ENCODE peak calls at places on chromosome 7, in four cellular contexts. One of them, this sample, is unnamed.

GRCh38 chr7:39035156-39035555 is 57.4 kb downstream of the POU6F2 start:
- DNase-seq in astrocyte of the spinal cord: no peak
- DNase-seq in CD8-positive, alpha-beta memory T cell: no peak
- DNase-seq in AML-193: no peak
- DNase-seq in this sample: no peak

GRCh38 chr7:46680147-46680546 is 759.1 kb upstream of the IGFBP3 start:
- DNase-seq in astrocyte of the spinal cord: no peak
- DNase-seq in CD8-positive, alpha-beta memory T cell: no peak
- DNase-seq in AML-193: no peak
- DNase-seq in this sample: no peak

GRCh38 chr7:50644586-50644985 is 79.4 kb upstream of the DDC start:
- DNase-seq in astrocyte of the spinal cord: no peak
- DNase-seq in CD8-positive, alpha-beta memory T cell: no peak
- DNase-seq in AML-193: no peak
- DNase-seq in this sample: no peak

GRCh38 chr7:45924283-45924682 is 3.2 kb upstream of the IGFBP3 start:
- DNase-seq in astrocyte of the spinal cord: peak; percentile 84
- DNase-seq in CD8-positive, alpha-beta memory T cell: no peak
- DNase-seq in AML-193: no peak
- DNase-seq in this sample: no peak

GRCh38 chr7:139482662-139483466 is 609 bp downstream of the KLRG2 start:
- DNase-seq in astrocyte of the spinal cord: no peak
- DNase-seq in CD8-positive, alpha-beta memory T cell: peak; percentile 7
- DNase-seq in AML-193: no peak
- DNase-seq in this sample: no peak

GRCh38 chr7:57868771-57869483 is 418.9 kb downstream of the ZNF716 start:
- DNase-seq in astrocyte of the spinal cord: no peak
- DNase-seq in CD8-positive, alpha-beta memory T cell: no peak
- DNase-seq in AML-193: no peak
- DNase-seq in this sample: no peak

GRCh38 chr7:76424413-76425111 is at the start of gene ZP3:
- DNase-seq in astrocyte of the spinal cord: no peak
- DNase-seq in CD8-positive, alpha-beta memory T cell: no peak
- DNase-seq in AML-193: no peak
- DNase-seq in this sample: no peak

GRCh38 chr7:138980575-138981285 is 459 bp downstream of the KIAA1549 start:
- DNase-seq in astrocyte of the spinal cord: peak; percentile 10
- DNase-seq in CD8-positive, alpha-beta memory T cell: peak; percentile 5
- DNase-seq in AML-193: no peak
- DNase-seq in this sample: no peak

GRCh38 chr7:24836084-24836483 is 78.8 kb upstream of the GSDME start:
- DNase-seq in astrocyte of the spinal cord: no peak
- DNase-seq in CD8-positive, alpha-beta memory T cell: no peak
- DNase-seq in AML-193: peak; percentile 5
- DNase-seq in this sample: no peak

GRCh38 chr7:134234216-134234615 is 82.5 kb downstream of the SLC35B4 start:
- DNase-seq in astrocyte of the spinal cord: no peak
- DNase-seq in CD8-positive, alpha-beta memory T cell: no peak
- DNase-seq in AML-193: no peak
- DNase-seq in this sample: no peak

GRCh38 chr7:83936056-83936703 is 258.4 kb downstream of the SEMA3A start:
- DNase-seq in astrocyte of the spinal cord: peak; percentile 79
- DNase-seq in CD8-positive, alpha-beta memory T cell: peak; percentile 47
- DNase-seq in AML-193: peak; percentile 72
- DNase-seq in this sample: peak; percentile 72

GRCh38 chr7:45709168-45710034 is 135.2 kb downstream of the ADCY1 start:
- DNase-seq in astrocyte of the spinal cord: no peak
- DNase-seq in CD8-positive, alpha-beta memory T cell: no peak
- DNase-seq in AML-193: no peak
- DNase-seq in this sample: no peak

GRCh38 chr7:45028138-45028919 is 28.3 kb downstream of the CCM2 start:
- DNase-seq in astrocyte of the spinal cord: no peak
- DNase-seq in CD8-positive, alpha-beta memory T cell: peak; percentile 17
- DNase-seq in AML-193: no peak
- DNase-seq in this sample: no peak

GRCh38 chr7:157516311-157516710 is 179.5 kb downstream of the DNAJB6 start:
- DNase-seq in astrocyte of the spinal cord: no peak
- DNase-seq in CD8-positive, alpha-beta memory T cell: no peak
- DNase-seq in AML-193: no peak
- DNase-seq in this sample: no peak

GRCh38 chr7:70334883-70335282 is 736.6 kb downstream of the AUTS2 start:
- DNase-seq in astrocyte of the spinal cord: no peak
- DNase-seq in CD8-positive, alpha-beta memory T cell: peak; percentile 43
- DNase-seq in AML-193: no peak
- DNase-seq in this sample: no peak

GRCh38 chr7:158252081-158252836 is 335.4 kb downstream of the PTPRN2 start:
- DNase-seq in astrocyte of the spinal cord: no peak
- DNase-seq in CD8-positive, alpha-beta memory T cell: no peak
- DNase-seq in AML-193: no peak
- DNase-seq in this sample: no peak

GRCh38 chr7:130890176-130891020 is 156.4 kb upstream of the KLF14 start:
- DNase-seq in astrocyte of the spinal cord: no peak
- DNase-seq in CD8-positive, alpha-beta memory T cell: no peak
- DNase-seq in AML-193: no peak
- DNase-seq in this sample: no peak

GRCh38 chr7:128829391-128830166 is 627 bp upstream of the FLNC start:
- DNase-seq in astrocyte of the spinal cord: peak; percentile 55
- DNase-seq in CD8-positive, alpha-beta memory T cell: no peak
- DNase-seq in AML-193: no peak
- DNase-seq in this sample: no peak

GRCh38 chr7:1768835-1769234 is 98.8 kb downstream of the ELFN1 start:
- DNase-seq in astrocyte of the spinal cord: no peak
- DNase-seq in CD8-positive, alpha-beta memory T cell: no peak
- DNase-seq in AML-193: no peak
- DNase-seq in this sample: no peak

GRCh38 chr7:10956528-10956927 is 17.1 kb upstream of the PHF14 start:
- DNase-seq in astrocyte of the spinal cord: no peak
- DNase-seq in CD8-positive, alpha-beta memory T cell: no peak
- DNase-seq in AML-193: no peak
- DNase-seq in this sample: no peak

GRCh38 chr7:137018468-137018867 is 150.0 kb downstream of the CHRM2 start:
- DNase-seq in astrocyte of the spinal cord: no peak
- DNase-seq in CD8-positive, alpha-beta memory T cell: no peak
- DNase-seq in AML-193: no peak
- DNase-seq in this sample: no peak

GRCh38 chr7:100208911-100209408 is 10.8 kb upstream of the PVRIG start:
- DNase-seq in astrocyte of the spinal cord: no peak
- DNase-seq in CD8-positive, alpha-beta memory T cell: no peak
- DNase-seq in AML-193: no peak
- DNase-seq in this sample: no peak

GRCh38 chr7:46383605-46384004 is 462.5 kb upstream of the IGFBP3 start:
- DNase-seq in astrocyte of the spinal cord: peak; percentile 51
- DNase-seq in CD8-positive, alpha-beta memory T cell: no peak
- DNase-seq in AML-193: no peak
- DNase-seq in this sample: no peak

GRCh38 chr7:78777844-78778243 is 675.6 kb downstream of the MAGI2 start:
- DNase-seq in astrocyte of the spinal cord: no peak
- DNase-seq in CD8-positive, alpha-beta memory T cell: no peak
- DNase-seq in AML-193: no peak
- DNase-seq in this sample: no peak

GRCh38 chr7:48004023-48004422 is 24.6 kb upstream of the HUS1 start:
- DNase-seq in astrocyte of the spinal cord: no peak
- DNase-seq in CD8-positive, alpha-beta memory T cell: no peak
- DNase-seq in AML-193: no peak
- DNase-seq in this sample: no peak

GRCh38 chr7:156540619-156541165 is 99.9 kb upstream of the RNF32 start:
- DNase-seq in astrocyte of the spinal cord: no peak
- DNase-seq in CD8-positive, alpha-beta memory T cell: no peak
- DNase-seq in AML-193: no peak
- DNase-seq in this sample: no peak

GRCh38 chr7:96246972-96247371 is 74.9 kb downstream of the SLC25A13 start:
- DNase-seq in astrocyte of the spinal cord: no peak
- DNase-seq in CD8-positive, alpha-beta memory T cell: no peak
- DNase-seq in AML-193: no peak
- DNase-seq in this sample: no peak

GRCh38 chr7:24401628-24402593 is 117.9 kb downstream of the NPY start:
- DNase-seq in astrocyte of the spinal cord: peak; percentile 50
- DNase-seq in CD8-positive, alpha-beta memory T cell: peak; percentile 14
- DNase-seq in AML-193: peak; percentile 1
- DNase-seq in this sample: no peak

GRCh38 chr7:119197872-119198527 is 973.5 kb downstream of the ANKRD7 start:
- DNase-seq in astrocyte of the spinal cord: peak; percentile 53
- DNase-seq in CD8-positive, alpha-beta memory T cell: no peak
- DNase-seq in AML-193: peak; percentile 53
- DNase-seq in this sample: no peak

GRCh38 chr7:68547181-68547580 is 1051.1 kb upstream of the AUTS2 start:
- DNase-seq in astrocyte of the spinal cord: peak; percentile 43
- DNase-seq in CD8-positive, alpha-beta memory T cell: no peak
- DNase-seq in AML-193: no peak
- DNase-seq in this sample: no peak

GRCh38 chr7:131261476-131261994 is 66.1 kb upstream of the MKLN1 start:
- DNase-seq in astrocyte of the spinal cord: no peak
- DNase-seq in CD8-positive, alpha-beta memory T cell: no peak
- DNase-seq in AML-193: no peak
- DNase-seq in this sample: no peak

GRCh38 chr7:143331179-143331825 is 15.4 kb downstream of the CLCN1 start:
- DNase-seq in astrocyte of the spinal cord: peak; percentile 91
- DNase-seq in CD8-positive, alpha-beta memory T cell: no peak
- DNase-seq in AML-193: no peak
- DNase-seq in this sample: no peak

GRCh38 chr7:69934475-69934903 is 336.2 kb downstream of the AUTS2 start:
- DNase-seq in astrocyte of the spinal cord: no peak
- DNase-seq in CD8-positive, alpha-beta memory T cell: no peak
- DNase-seq in AML-193: no peak
- DNase-seq in this sample: no peak

GRCh38 chr7:126696236-126696635 is 556.5 kb downstream of the GRM8 start:
- DNase-seq in astrocyte of the spinal cord: no peak
- DNase-seq in CD8-positive, alpha-beta memory T cell: no peak
- DNase-seq in AML-193: no peak
- DNase-seq in this sample: no peak

GRCh38 chr7:129041142-129041928 is 13.6 kb downstream of the TNPO3 start:
- DNase-seq in astrocyte of the spinal cord: peak; percentile 12
- DNase-seq in CD8-positive, alpha-beta memory T cell: no peak
- DNase-seq in AML-193: no peak
- DNase-seq in this sample: no peak

GRCh38 chr7:55589905-55590304 is 17.6 kb upstream of the VOPP1 start:
- DNase-seq in astrocyte of the spinal cord: no peak
- DNase-seq in CD8-positive, alpha-beta memory T cell: no peak
- DNase-seq in AML-193: no peak
- DNase-seq in this sample: no peak

GRCh38 chr7:115631782-115632181 is 398.8 kb downstream of the TFEC start:
- DNase-seq in astrocyte of the spinal cord: no peak
- DNase-seq in CD8-positive, alpha-beta memory T cell: no peak
- DNase-seq in AML-193: no peak
- DNase-seq in this sample: no peak